ENCODE peak calls at places on chromosomes 7 and 10, in ten cellular contexts. M, P, G, L, J, W, T, Y, K and X are unnamed samples.

GRCh38 chr10:132059760-132060508 is 5.8 kb upstream of the JAKMIP3 start:
- DNase-seq in M (no peak), P (no peak), G (no peak), L (no peak), J (no peak), W (no peak), T (no peak), Y (peak; percentile 88), K (no peak), X (no peak)

GRCh38 chr10:118002581-118002980 is 44.2 kb downstream of the RAB11FIP2 start:
- DNase-seq in M (no peak), P (no peak), G (no peak), L (no peak), J (peak; percentile 2), W (peak; percentile 40), T (no peak), Y (no peak), K (no peak), X (peak; percentile 66)

GRCh38 chr7:100583132-100584045 is 2.5 kb downstream of the LRCH4 start:
- DNase-seq in M (peak; percentile 35), P (no peak), G (peak; percentile 82), L (no peak), J (peak; percentile 85), W (no peak), T (peak; percentile 36), Y (peak; percentile 54), K (peak; percentile 40), X (peak; percentile 43)

GRCh38 chr7:360454-361100 is 70.6 kb downstream of the FOXL3 start:
- DNase-seq in M (no peak), P (no peak), G (no peak), L (no peak), J (no peak), W (no peak), T (no peak), Y (no peak), K (no peak), X (no peak)

GRCh38 chr7:129578829-129579228 is 32.7 kb upstream of the NRF1 start:
- DNase-seq in M (no peak), P (no peak), G (no peak), L (no peak), J (no peak), W (no peak), T (no peak), Y (no peak), K (no peak), X (no peak)

GRCh38 chr7:141585592-141586510 is 34.6 kb downstream of the AGK start:
- DNase-seq in M (no peak), P (no peak), G (peak; percentile 85), L (peak; percentile 25), J (no peak), W (peak; percentile 90), T (no peak), Y (no peak), K (no peak), X (peak; percentile 78)

GRCh38 chr7:4185736-4186512 is 496.2 kb upstream of the FOXK1 start:
- DNase-seq in M (no peak), P (no peak), G (no peak), L (no peak), J (no peak), W (no peak), T (no peak), Y (no peak), K (no peak), X (no peak)

GRCh38 chr7:79093421-79093820 is 360.0 kb downstream of the MAGI2 start:
- DNase-seq in M (no peak), P (no peak), G (no peak), L (no peak), J (no peak), W (no peak), T (no peak), Y (no peak), K (no peak), X (no peak)

GRCh38 chr10:23869996-23870395 is 338.9 kb upstream of the KIAA1217 start:
- DNase-seq in M (no peak), P (no peak), G (no peak), L (no peak), J (no peak), W (no peak), T (no peak), Y (no peak), K (no peak), X (no peak)

GRCh38 chr7:4006687-4007086 is 675.4 kb upstream of the FOXK1 start:
- DNase-seq in M (peak; percentile 77), P (peak; percentile 87), G (no peak), L (no peak), J (no peak), W (no peak), T (peak; percentile 58), Y (no peak), K (no peak), X (peak; percentile 85)

GRCh38 chr10:97736403-97736901 is 476 bp upstream of the ZFYVE27 start:
- DNase-seq in M (no peak), P (no peak), G (no peak), L (no peak), J (no peak), W (no peak), T (no peak), Y (no peak), K (no peak), X (no peak)

GRCh38 chr10:77073066-77073960 is 564.3 kb downstream of the KCNMA1 start:
- DNase-seq in M (no peak), P (no peak), G (no peak), L (no peak), J (no peak), W (peak; percentile 6), T (no peak), Y (no peak), K (no peak), X (peak; percentile 2)

GRCh38 chr10:48357631-48358030 is 51.2 kb downstream of the MAPK8 start:
- DNase-seq in M (no peak), P (no peak), G (no peak), L (no peak), J (no peak), W (no peak), T (no peak), Y (no peak), K (no peak), X (no peak)

GRCh38 chr10:121236621-121237020 is 361.6 kb downstream of the FGFR2 start:
- DNase-seq in M (no peak), P (no peak), G (no peak), L (no peak), J (no peak), W (no peak), T (no peak), Y (no peak), K (no peak), X (no peak)

GRCh38 chr7:74625446-74625845 is 32.1 kb upstream of the GTF2I start:
- DNase-seq in M (no peak), P (no peak), G (no peak), L (no peak), J (no peak), W (peak; percentile 84), T (peak; percentile 43), Y (peak; percentile 38), K (no peak), X (peak; percentile 43)

GRCh38 chr7:131040467-131040932 is 287.2 kb upstream of the MKLN1 start:
- DNase-seq in M (peak; percentile 68), P (peak; percentile 68), G (no peak), L (peak; percentile 30), J (no peak), W (peak; percentile 78), T (peak; percentile 61), Y (peak; percentile 75), K (peak; percentile 87), X (peak; percentile 75)

GRCh38 chr10:8499752-8500390 is 445.4 kb downstream of the GATA3 start:
- DNase-seq in M (no peak), P (no peak), G (no peak), L (no peak), J (no peak), W (no peak), T (no peak), Y (no peak), K (no peak), X (no peak)

GRCh38 chr10:92822964-92823363 is 25.4 kb upstream of the EXOC6 start:
- DNase-seq in M (no peak), P (no peak), G (no peak), L (no peak), J (no peak), W (no peak), T (no peak), Y (no peak), K (no peak), X (peak; percentile 18)

GRCh38 chr10:3264178-3264867 is 91.7 kb upstream of the PITRM1 start:
- DNase-seq in M (no peak), P (no peak), G (no peak), L (no peak), J (no peak), W (no peak), T (no peak), Y (no peak), K (no peak), X (no peak)

GRCh38 chr10:123156091-123156490 is 1.9 kb downstream of the BUB3 start:
- DNase-seq in M (no peak), P (no peak), G (no peak), L (no peak), J (no peak), W (peak; percentile 74), T (no peak), Y (no peak), K (no peak), X (peak; percentile 43)

GRCh38 chr10:58775960-58776574 is 263.4 kb downstream of the BICC1 start:
- DNase-seq in M (no peak), P (no peak), G (no peak), L (no peak), J (no peak), W (peak; percentile 87), T (no peak), Y (no peak), K (peak; percentile 31), X (peak; percentile 80)

GRCh38 chr7:22858640-22859561 is 36.3 kb upstream of the TOMM7 start:
- DNase-seq in M (no peak), P (no peak), G (no peak), L (no peak), J (no peak), W (peak; percentile 98), T (no peak), Y (no peak), K (no peak), X (peak; percentile 97)

GRCh38 chr10:4316166-4316810 is 509.7 kb upstream of the AKR1E2 start:
- DNase-seq in M (no peak), P (no peak), G (no peak), L (no peak), J (no peak), W (peak; percentile 97), T (no peak), Y (peak; percentile 65), K (no peak), X (peak; percentile 29)

GRCh38 chr7:43649755-43650274 is 66.9 kb downstream of the STK17A start:
- DNase-seq in M (no peak), P (no peak), G (peak; percentile 82), L (no peak), J (no peak), W (no peak), T (no peak), Y (no peak), K (no peak), X (peak; percentile 61)

GRCh38 chr7:82677493-82677892 is 233.9 kb upstream of the CACNA2D1 start:
- DNase-seq in M (no peak), P (no peak), G (peak; percentile 75), L (peak; percentile 4), J (no peak), W (peak; percentile 36), T (peak; percentile 32), Y (no peak), K (no peak), X (no peak)

GRCh38 chr10:90424730-90425129 is 433.1 kb downstream of the HTR7 start:
- DNase-seq in M (no peak), P (no peak), G (no peak), L (no peak), J (no peak), W (no peak), T (no peak), Y (no peak), K (no peak), X (no peak)

GRCh38 chr7:34371922-34372321 is 286.1 kb upstream of the NPSR1 start:
- DNase-seq in M (no peak), P (no peak), G (no peak), L (no peak), J (no peak), W (no peak), T (no peak), Y (no peak), K (no peak), X (no peak)

GRCh38 chr10:4181075-4181474 is 396.1 kb upstream of the KLF6 start:
- DNase-seq in M (no peak), P (no peak), G (no peak), L (no peak), J (no peak), W (peak; percentile 42), T (no peak), Y (no peak), K (no peak), X (no peak)